ENCODE peak calls at places on chromosomes 5 and 9, in six cellular contexts. One of them, this sample, is unnamed.

GRCh38 chr5:67089200-67089725 is 107.3 kb downstream of the CD180 start:
- DNase-seq in CD4-positive, CD25-positive, alpha-beta regulatory T cell: no peak
- DNase-seq in hepatocyte: no peak
- DNase-seq in neuronal stem cell: no peak
- DNase-seq in A549: no peak
- DNase-seq in iPS DF 6.9: no peak
- DNase-seq in this sample: no peak

GRCh38 chr9:1458503-1458902 is 408.3 kb downstream of the DMRT2 start:
- DNase-seq in CD4-positive, CD25-positive, alpha-beta regulatory T cell: no peak
- DNase-seq in A549: peak; percentile 14
- DNase-seq in iPS DF 6.9: no peak
- DNase-seq in hepatocyte: no peak
- DNase-seq in neuronal stem cell: no peak
- DNase-seq in this sample: peak; percentile 44

GRCh38 chr9:121720311-121720991 is 69.0 kb downstream of the DAB2IP start:
- DNase-seq in hepatocyte: no peak
- DNase-seq in CD4-positive, CD25-positive, alpha-beta regulatory T cell: no peak
- DNase-seq in iPS DF 6.9: no peak
- DNase-seq in neuronal stem cell: no peak
- DNase-seq in A549: no peak
- DNase-seq in this sample: no peak

GRCh38 chr5:55226027-55226933 is 835 bp downstream of the MCIDAS start:
- DNase-seq in CD4-positive, CD25-positive, alpha-beta regulatory T cell: no peak
- DNase-seq in hepatocyte: peak; percentile 80
- DNase-seq in neuronal stem cell: peak; percentile 73
- DNase-seq in iPS DF 6.9: no peak
- DNase-seq in A549: peak; percentile 89
- DNase-seq in this sample: peak; percentile 86

GRCh38 chr5:36422957-36423356 is 121.3 kb upstream of the RANBP3L start:
- DNase-seq in hepatocyte: no peak
- DNase-seq in CD4-positive, CD25-positive, alpha-beta regulatory T cell: no peak
- DNase-seq in A549: no peak
- DNase-seq in neuronal stem cell: no peak
- DNase-seq in iPS DF 6.9: no peak
- DNase-seq in this sample: peak; percentile 85

GRCh38 chr9:129944501-129945116 is 98.4 kb downstream of the FNBP1 start:
- DNase-seq in hepatocyte: no peak
- DNase-seq in neuronal stem cell: no peak
- DNase-seq in A549: no peak
- DNase-seq in iPS DF 6.9: no peak
- DNase-seq in CD4-positive, CD25-positive, alpha-beta regulatory T cell: peak; percentile 30
- DNase-seq in this sample: no peak

GRCh38 chr9:6716766-6717165 is 41.0 kb upstream of the KDM4C start:
- DNase-seq in A549: no peak
- DNase-seq in hepatocyte: no peak
- DNase-seq in CD4-positive, CD25-positive, alpha-beta regulatory T cell: no peak
- DNase-seq in iPS DF 6.9: no peak
- DNase-seq in neuronal stem cell: no peak
- DNase-seq in this sample: no peak

GRCh38 chr9:109640232-109641078 is 139.5 kb upstream of the PALM2AKAP2 start:
- DNase-seq in neuronal stem cell: peak; percentile 74
- DNase-seq in A549: peak; percentile 33
- DNase-seq in CD4-positive, CD25-positive, alpha-beta regulatory T cell: no peak
- DNase-seq in hepatocyte: peak; percentile 60
- DNase-seq in iPS DF 6.9: no peak
- DNase-seq in this sample: peak; percentile 49

GRCh38 chr5:171721469-171721868 is 64.1 kb upstream of the SMIM23 start:
- DNase-seq in hepatocyte: no peak
- DNase-seq in neuronal stem cell: no peak
- DNase-seq in CD4-positive, CD25-positive, alpha-beta regulatory T cell: no peak
- DNase-seq in iPS DF 6.9: no peak
- DNase-seq in A549: no peak
- DNase-seq in this sample: no peak

GRCh38 chr5:87885727-87886126 is 382.9 kb downstream of the TMEM161B start:
- DNase-seq in iPS DF 6.9: no peak
- DNase-seq in A549: no peak
- DNase-seq in hepatocyte: no peak
- DNase-seq in CD4-positive, CD25-positive, alpha-beta regulatory T cell: no peak
- DNase-seq in neuronal stem cell: no peak
- DNase-seq in this sample: no peak

GRCh38 chr9:83424831-83425230 is 113.4 kb downstream of the FRMD3 start:
- DNase-seq in CD4-positive, CD25-positive, alpha-beta regulatory T cell: no peak
- DNase-seq in iPS DF 6.9: no peak
- DNase-seq in A549: no peak
- DNase-seq in neuronal stem cell: no peak
- DNase-seq in hepatocyte: no peak
- DNase-seq in this sample: no peak

GRCh38 chr9:128540630-128541355 is 11.6 kb upstream of the SPTAN1 start:
- DNase-seq in CD4-positive, CD25-positive, alpha-beta regulatory T cell: no peak
- DNase-seq in hepatocyte: no peak
- DNase-seq in iPS DF 6.9: no peak
- DNase-seq in neuronal stem cell: no peak
- DNase-seq in A549: no peak
- DNase-seq in this sample: no peak

GRCh38 chr9:105173306-105173705 is 71.1 kb upstream of the SLC44A1 start:
- DNase-seq in CD4-positive, CD25-positive, alpha-beta regulatory T cell: no peak
- DNase-seq in hepatocyte: no peak
- DNase-seq in iPS DF 6.9: peak; percentile 47
- DNase-seq in A549: no peak
- DNase-seq in neuronal stem cell: no peak
- DNase-seq in this sample: no peak

GRCh38 chr9:36037580-36038169 is 962 bp downstream of the RECK start:
- DNase-seq in CD4-positive, CD25-positive, alpha-beta regulatory T cell: no peak
- DNase-seq in neuronal stem cell: no peak
- DNase-seq in hepatocyte: peak; percentile 6
- DNase-seq in iPS DF 6.9: no peak
- DNase-seq in A549: peak; percentile 17
- DNase-seq in this sample: peak; percentile 37

GRCh38 chr5:159878988-159879471 is 37.3 kb upstream of the ADRA1B start:
- DNase-seq in neuronal stem cell: peak; percentile 67
- DNase-seq in CD4-positive, CD25-positive, alpha-beta regulatory T cell: no peak
- DNase-seq in hepatocyte: peak; percentile 83
- DNase-seq in iPS DF 6.9: peak; percentile 29
- DNase-seq in A549: peak; percentile 87
- DNase-seq in this sample: peak; percentile 95

DNA sequence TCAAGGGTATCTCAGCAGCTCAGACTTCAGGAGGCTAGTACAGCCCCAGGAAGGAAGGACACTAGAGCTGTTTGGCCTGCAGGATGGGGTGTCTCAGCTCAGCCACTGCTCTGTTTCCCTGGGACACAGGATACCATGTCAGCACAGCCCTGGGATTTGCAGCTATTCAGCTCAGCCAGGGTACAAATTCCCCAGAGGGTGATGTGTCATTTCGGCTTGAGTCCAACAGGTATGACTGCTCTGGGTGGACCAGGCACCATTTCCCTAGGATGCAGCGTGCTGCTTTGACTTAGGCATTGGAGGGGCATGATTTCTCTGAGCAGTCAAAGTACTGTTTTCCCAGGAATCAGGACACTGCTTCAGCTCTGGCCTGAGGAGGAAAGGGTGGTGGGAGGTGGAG is 130.1 kb downstream of the ARSB start:
- DNase-seq in CD4-positive, CD25-positive, alpha-beta regulatory T cell: no peak
- DNase-seq in hepatocyte: no peak
- DNase-seq in A549: no peak
- DNase-seq in iPS DF 6.9: no peak
- DNase-seq in neuronal stem cell: no peak
- DNase-seq in this sample: no peak
- H3K4me1 ChIP-seq in CD4-positive, CD25-positive, alpha-beta regulatory T cell: no peaks in the 10 kb centered on the region
- H3K4me1 ChIP-seq in hepatocyte: no peaks in the 10 kb centered on the region
- H3K4me1 ChIP-seq in A549: no peaks in the 10 kb centered on the region
- H3K4me1 ChIP-seq in iPS DF 6.9: no peaks in the 10 kb centered on the region
- H3K4me1 ChIP-seq in neuronal stem cell: no peaks in the 10 kb centered on the region
- H3K4me1 ChIP-seq in this sample: no peaks in the 10 kb centered on the region

GRCh38 chr5:2981652-2982051 is 230.2 kb upstream of the IRX2 start:
- DNase-seq in neuronal stem cell: no peak
- DNase-seq in iPS DF 6.9: no peak
- DNase-seq in CD4-positive, CD25-positive, alpha-beta regulatory T cell: no peak
- DNase-seq in A549: no peak
- DNase-seq in hepatocyte: no peak
- DNase-seq in this sample: no peak

GRCh38 chr5:2985718-2986117 is 234.2 kb upstream of the IRX2 start:
- DNase-seq in iPS DF 6.9: no peak
- DNase-seq in neuronal stem cell: no peak
- DNase-seq in CD4-positive, CD25-positive, alpha-beta regulatory T cell: no peak
- DNase-seq in hepatocyte: no peak
- DNase-seq in A549: no peak
- DNase-seq in this sample: no peak

GRCh38 chr5:2986301-2986700 is 234.8 kb upstream of the IRX2 start:
- DNase-seq in neuronal stem cell: no peak
- DNase-seq in iPS DF 6.9: no peak
- DNase-seq in A549: no peak
- DNase-seq in CD4-positive, CD25-positive, alpha-beta regulatory T cell: no peak
- DNase-seq in hepatocyte: no peak
- DNase-seq in this sample: no peak

GRCh38 chr5:2981035-2981434 is 229.6 kb upstream of the IRX2 start:
- DNase-seq in iPS DF 6.9: no peak
- DNase-seq in A549: no peak
- DNase-seq in neuronal stem cell: no peak
- DNase-seq in CD4-positive, CD25-positive, alpha-beta regulatory T cell: no peak
- DNase-seq in hepatocyte: no peak
- DNase-seq in this sample: no peak
- H3K9me3 ChIP-seq in iPS DF 6.9: no peaks in the 10 kb centered on the region
- H3K9me3 ChIP-seq in A549: no peaks in the 10 kb centered on the region
- H3K9me3 ChIP-seq in neuronal stem cell: peaks cover 1% of the 10 kb centered on the region
- H3K9me3 ChIP-seq in CD4-positive, CD25-positive, alpha-beta regulatory T cell: peaks cover 5% of the 10 kb centered on the region
- H3K9me3 ChIP-seq in hepatocyte: no peaks in the 10 kb centered on the region
- H3K9me3 ChIP-seq in this sample: peaks cover 33% of the 10 kb centered on the region

GRCh38 chr5:103918668-103919367 is 356.2 kb upstream of the NUDT12 start:
- DNase-seq in CD4-positive, CD25-positive, alpha-beta regulatory T cell: no peak
- DNase-seq in A549: no peak
- DNase-seq in hepatocyte: no peak
- DNase-seq in iPS DF 6.9: no peak
- DNase-seq in neuronal stem cell: peak; percentile 72
- DNase-seq in this sample: no peak
- H3K27ac ChIP-seq in CD4-positive, CD25-positive, alpha-beta regulatory T cell: no peak overlapping the region
- H3K27ac ChIP-seq in A549: no peak overlapping the region
- H3K27ac ChIP-seq in hepatocyte: no peak overlapping the region
- H3K27ac ChIP-seq in iPS DF 6.9: no peak overlapping the region
- H3K27ac ChIP-seq in neuronal stem cell: peak overlapping the region; percentile 94
- H3K27ac ChIP-seq in this sample: no peak overlapping the region

DNA sequence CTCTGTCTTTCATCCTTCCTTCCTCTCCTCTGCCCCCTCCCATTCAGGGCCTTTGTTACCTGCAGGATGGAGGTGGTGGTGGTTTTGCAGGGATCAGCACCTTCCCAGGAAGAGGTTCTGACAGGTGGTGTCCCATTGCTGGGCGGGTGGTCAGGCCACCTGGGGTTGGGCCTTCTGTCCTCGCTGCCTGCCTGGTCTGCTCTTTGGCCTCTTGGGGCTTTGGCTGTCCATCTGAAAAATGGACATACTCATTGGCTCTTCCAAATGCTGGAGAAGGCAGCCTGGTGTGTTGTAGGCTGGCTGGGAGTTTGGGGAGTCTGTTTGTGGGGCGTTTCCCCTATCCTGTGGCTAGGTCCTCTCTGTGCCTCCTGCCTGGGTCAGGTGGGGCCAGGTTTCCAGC is 4.3 kb downstream of the RXRA start:
- DNase-seq in CD4-positive, CD25-positive, alpha-beta regulatory T cell: no peak
- DNase-seq in hepatocyte: no peak
- DNase-seq in A549: no peak
- DNase-seq in neuronal stem cell: no peak
- DNase-seq in iPS DF 6.9: no peak
- DNase-seq in this sample: no peak
- H3K4me1 ChIP-seq in CD4-positive, CD25-positive, alpha-beta regulatory T cell: peaks cover 8% of the 10 kb centered on the region
- H3K4me1 ChIP-seq in hepatocyte: peaks cover 78% of the 10 kb centered on the region
- H3K4me1 ChIP-seq in A549: peaks cover 49% of the 10 kb centered on the region
- H3K4me1 ChIP-seq in neuronal stem cell: peaks cover 24% of the 10 kb centered on the region
- H3K4me1 ChIP-seq in iPS DF 6.9: peaks cover 4% of the 10 kb centered on the region
- H3K4me1 ChIP-seq in this sample: peaks cover 23% of the 10 kb centered on the region